ENCODE peak calls at places on chromosomes 3 and 15, in eight cellular contexts. One of them, this sample, is unnamed.

GRCh38 chr3:134804508-134805480 is 9.7 kb downstream of the EPHB1 start:
- DNase-seq in anterior cingulate cortex: no peak
- DNase-seq in activated T-cell treated with anti-CD3 and anti-CD28 coated beads for 1 hour: no peak
- DNase-seq in activated T-helper 1 cell treated with anti-CD3 and anti-CD28 coated beads, Interleukin-2, amount 50 U/mL, for 16 hours: no peak
- DNase-seq in A549: no peak
- DNase-seq in fibroblast of mammary gland: no peak
- DNase-seq in glutamatergic neuron: no peak
- DNase-seq in HFF-Myc: no peak
- DNase-seq in this sample: no peak

GRCh38 chr3:47086071-47086470 is 77.8 kb downstream of the SETD2 start:
- DNase-seq in activated T-cell treated with anti-CD3 and anti-CD28 coated beads for 1 hour: no peak
- DNase-seq in A549: no peak
- DNase-seq in activated T-helper 1 cell treated with anti-CD3 and anti-CD28 coated beads, Interleukin-2, amount 50 U/mL, for 16 hours: no peak
- DNase-seq in fibroblast of mammary gland: no peak
- DNase-seq in HFF-Myc: no peak
- DNase-seq in glutamatergic neuron: no peak
- DNase-seq in anterior cingulate cortex: no peak
- DNase-seq in this sample: no peak

GRCh38 chr3:188165596-188165995 is 11.6 kb downstream of the LPP start:
- DNase-seq in glutamatergic neuron: no peak
- DNase-seq in activated T-helper 1 cell treated with anti-CD3 and anti-CD28 coated beads, Interleukin-2, amount 50 U/mL, for 16 hours: no peak
- DNase-seq in anterior cingulate cortex: no peak
- DNase-seq in fibroblast of mammary gland: peak; percentile 40
- DNase-seq in HFF-Myc: no peak
- DNase-seq in A549: no peak
- DNase-seq in activated T-cell treated with anti-CD3 and anti-CD28 coated beads for 1 hour: no peak
- DNase-seq in this sample: no peak

GRCh38 chr3:8328971-8329370 is 172.7 kb upstream of the LMCD1 start:
- DNase-seq in glutamatergic neuron: no peak
- DNase-seq in HFF-Myc: no peak
- DNase-seq in activated T-helper 1 cell treated with anti-CD3 and anti-CD28 coated beads, Interleukin-2, amount 50 U/mL, for 16 hours: no peak
- DNase-seq in activated T-cell treated with anti-CD3 and anti-CD28 coated beads for 1 hour: no peak
- DNase-seq in A549: no peak
- DNase-seq in anterior cingulate cortex: no peak
- DNase-seq in fibroblast of mammary gland: no peak
- DNase-seq in this sample: no peak

GRCh38 chr3:111173328-111173900 is 101.8 kb downstream of the NECTIN3 start:
- DNase-seq in A549: no peak
- DNase-seq in glutamatergic neuron: no peak
- DNase-seq in HFF-Myc: peak; percentile 19
- DNase-seq in anterior cingulate cortex: no peak
- DNase-seq in fibroblast of mammary gland: no peak
- DNase-seq in activated T-cell treated with anti-CD3 and anti-CD28 coated beads for 1 hour: no peak
- DNase-seq in activated T-helper 1 cell treated with anti-CD3 and anti-CD28 coated beads, Interleukin-2, amount 50 U/mL, for 16 hours: no peak
- DNase-seq in this sample: no peak

GRCh38 chr3:1072040-1072439 is 20.8 kb upstream of the CNTN6 start:
- DNase-seq in anterior cingulate cortex: no peak
- DNase-seq in activated T-helper 1 cell treated with anti-CD3 and anti-CD28 coated beads, Interleukin-2, amount 50 U/mL, for 16 hours: no peak
- DNase-seq in activated T-cell treated with anti-CD3 and anti-CD28 coated beads for 1 hour: no peak
- DNase-seq in fibroblast of mammary gland: no peak
- DNase-seq in glutamatergic neuron: no peak
- DNase-seq in HFF-Myc: no peak
- DNase-seq in A549: no peak
- DNase-seq in this sample: no peak

GRCh38 chr3:188734395-188734794 is 437.4 kb upstream of the TPRG1 start:
- DNase-seq in HFF-Myc: no peak
- DNase-seq in anterior cingulate cortex: no peak
- DNase-seq in glutamatergic neuron: no peak
- DNase-seq in fibroblast of mammary gland: peak; percentile 5
- DNase-seq in activated T-helper 1 cell treated with anti-CD3 and anti-CD28 coated beads, Interleukin-2, amount 50 U/mL, for 16 hours: no peak
- DNase-seq in activated T-cell treated with anti-CD3 and anti-CD28 coated beads for 1 hour: no peak
- DNase-seq in A549: no peak
- DNase-seq in this sample: peak; percentile 98

GRCh38 chr15:64398575-64398974 is 10.9 kb downstream of the TRIP4 start:
- DNase-seq in activated T-helper 1 cell treated with anti-CD3 and anti-CD28 coated beads, Interleukin-2, amount 50 U/mL, for 16 hours: no peak
- DNase-seq in HFF-Myc: no peak
- DNase-seq in activated T-cell treated with anti-CD3 and anti-CD28 coated beads for 1 hour: no peak
- DNase-seq in glutamatergic neuron: no peak
- DNase-seq in fibroblast of mammary gland: no peak
- DNase-seq in anterior cingulate cortex: no peak
- DNase-seq in A549: no peak
- DNase-seq in this sample: peak; percentile 72

GRCh38 chr3:78762121-78762520 is 1005.7 kb downstream of the ROBO1 start:
- DNase-seq in HFF-Myc: no peak
- DNase-seq in glutamatergic neuron: no peak
- DNase-seq in anterior cingulate cortex: no peak
- DNase-seq in A549: no peak
- DNase-seq in activated T-cell treated with anti-CD3 and anti-CD28 coated beads for 1 hour: no peak
- DNase-seq in activated T-helper 1 cell treated with anti-CD3 and anti-CD28 coated beads, Interleukin-2, amount 50 U/mL, for 16 hours: no peak
- DNase-seq in fibroblast of mammary gland: peak; percentile 38
- DNase-seq in this sample: no peak